ENCODE peak calls at places on chromosomes 4 and X, in seven cellular contexts. One of them, this sample, is unnamed. For H3K4me1, the result is how much of the 10 kb centered on the place peaks cover.

GRCh38 chr4:177235026-177235425 is 74.6 kb upstream of the NEIL3 start:
- DNase-seq in heart left ventricle: no peak
- DNase-seq in neural progenitor cell: no peak
- DNase-seq in HepG2: no peak
- DNase-seq in cardiac muscle cell: no peak
- DNase-seq in left lung: no peak
- DNase-seq in IMR-90: peak
- DNase-seq in this sample: peak

GRCh38 chr4:148514041-148514440 is 71.8 kb upstream of the NR3C2 start:
- DNase-seq in neural progenitor cell: no peak
- DNase-seq in left lung: no peak
- DNase-seq in heart left ventricle: no peak
- DNase-seq in cardiac muscle cell: no peak
- DNase-seq in HepG2: no peak
- DNase-seq in IMR-90: peak
- DNase-seq in this sample: peak

GRCh38 chrX:20361890-20362262 is 95.2 kb upstream of the RPS6KA3 start:
- DNase-seq in heart left ventricle: no peak
- DNase-seq in HepG2: peak
- DNase-seq in left lung: no peak
- DNase-seq in neural progenitor cell: peak
- DNase-seq in IMR-90: peak
- DNase-seq in cardiac muscle cell: peak
- DNase-seq in this sample: peak

GRCh38 chrX:118498755-118499154 is 3.1 kb downstream of the DOCK11 start:
- DNase-seq in IMR-90: no peak
- DNase-seq in cardiac muscle cell: no peak
- DNase-seq in left lung: no peak
- DNase-seq in heart left ventricle: no peak
- DNase-seq in HepG2: no peak
- DNase-seq in neural progenitor cell: no peak
- DNase-seq in this sample: no peak

GRCh38 chrX:16278927-16279326 is 111.6 kb downstream of the MAGEB17 start:
- DNase-seq in neural progenitor cell: peak
- DNase-seq in left lung: no peak
- DNase-seq in IMR-90: no peak
- DNase-seq in heart left ventricle: no peak
- DNase-seq in cardiac muscle cell: no peak
- DNase-seq in HepG2: no peak
- DNase-seq in this sample: no peak

GRCh38 chr4:6194458-6195195 is 5.7 kb downstream of the JAKMIP1 start:
- DNase-seq in cardiac muscle cell: no peak
- DNase-seq in left lung: no peak
- DNase-seq in IMR-90: no peak
- DNase-seq in HepG2: no peak
- DNase-seq in heart left ventricle: no peak
- DNase-seq in neural progenitor cell: no peak
- DNase-seq in this sample: no peak

GRCh38 chrX:99301990-99302389 is 1108.1 kb downstream of the PCDH19 start:
- DNase-seq in left lung: no peak
- DNase-seq in HepG2: peak
- DNase-seq in heart left ventricle: no peak
- DNase-seq in cardiac muscle cell: peak
- DNase-seq in neural progenitor cell: peak
- DNase-seq in IMR-90: no peak
- DNase-seq in this sample: no peak

GRCh38 chrX:51891245-51891644 is 2.2 kb upstream of the MAGED1 start:
- DNase-seq in left lung: no peak
- DNase-seq in neural progenitor cell: no peak
- DNase-seq in cardiac muscle cell: no peak
- DNase-seq in heart left ventricle: no peak
- DNase-seq in HepG2: no peak
- DNase-seq in IMR-90: no peak
- DNase-seq in this sample: no peak

GRCh38 chr4:4613641-4614286 is 71.9 kb upstream of the STX18 start:
- DNase-seq in neural progenitor cell: no peak
- DNase-seq in HepG2: no peak
- DNase-seq in cardiac muscle cell: no peak
- DNase-seq in left lung: no peak
- DNase-seq in IMR-90: peak
- DNase-seq in heart left ventricle: no peak
- DNase-seq in this sample: no peak

GRCh38 chrX:1126738-1127137 is 85.7 kb downstream of the CRLF2 start:
- DNase-seq in neural progenitor cell: no peak
- DNase-seq in IMR-90: no peak
- DNase-seq in heart left ventricle: no peak
- DNase-seq in HepG2: no peak
- DNase-seq in cardiac muscle cell: no peak
- DNase-seq in left lung: no peak
- DNase-seq in this sample: no peak
- H3K27ac ChIP-seq in neural progenitor cell: no peak
- H3K27ac ChIP-seq in IMR-90: no peak
- H3K27ac ChIP-seq in heart left ventricle: no peak
- H3K27ac ChIP-seq in HepG2: no peak
- H3K27ac ChIP-seq in cardiac muscle cell: no peak
- H3K27ac ChIP-seq in left lung: no peak
- H3K27ac ChIP-seq in this sample: no peak

GRCh38 chr4:10096201-10096975 is 20.2 kb downstream of the WDR1 start:
- DNase-seq in heart left ventricle: peak
- DNase-seq in HepG2: no peak
- DNase-seq in left lung: peak
- DNase-seq in neural progenitor cell: no peak
- DNase-seq in cardiac muscle cell: no peak
- DNase-seq in IMR-90: peak
- DNase-seq in this sample: peak
- H3K4me1 ChIP-seq in heart left ventricle: half or more
- H3K4me1 ChIP-seq in HepG2: under half
- H3K4me1 ChIP-seq in left lung: half or more
- H3K4me1 ChIP-seq in neural progenitor cell: under half
- H3K4me1 ChIP-seq in cardiac muscle cell: half or more
- H3K4me1 ChIP-seq in IMR-90: half or more
- H3K4me1 ChIP-seq in this sample: under half

DNA sequence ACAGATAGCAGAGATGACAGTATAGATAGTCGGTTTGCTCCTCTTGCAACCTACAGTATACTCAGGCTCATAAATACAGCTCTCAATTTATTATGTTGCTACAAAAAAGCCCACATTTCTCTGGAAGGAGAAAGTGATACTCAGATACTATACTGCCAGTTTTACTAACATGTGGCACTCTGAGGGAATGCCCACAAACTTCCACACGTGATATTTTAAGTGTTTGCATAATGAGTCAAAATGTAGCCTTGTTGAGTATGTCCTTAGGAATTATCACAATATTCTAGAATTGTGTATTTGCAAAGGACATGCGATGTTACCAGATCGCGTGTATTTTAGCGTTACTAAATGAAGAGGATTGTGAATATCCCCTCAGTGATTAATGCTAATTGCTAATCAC is 929.1 kb downstream of the STIM2 start:
- DNase-seq in cardiac muscle cell: no peak
- DNase-seq in neural progenitor cell: no peak
- DNase-seq in left lung: no peak
- DNase-seq in IMR-90: peak
- DNase-seq in heart left ventricle: no peak
- DNase-seq in HepG2: no peak
- DNase-seq in this sample: no peak
- TF ChIP-seq CTCF in cardiac muscle cell: no peak
- TF ChIP-seq CTCF in neural progenitor cell: no peak
- TF ChIP-seq CTCF in left lung: no peak
- TF ChIP-seq CTCF in IMR-90: no peak
- TF ChIP-seq CTCF in heart left ventricle: no peak
- TF ChIP-seq CTCF in HepG2: no peak
- TF ChIP-seq CTCF in this sample: no peak

DNA sequence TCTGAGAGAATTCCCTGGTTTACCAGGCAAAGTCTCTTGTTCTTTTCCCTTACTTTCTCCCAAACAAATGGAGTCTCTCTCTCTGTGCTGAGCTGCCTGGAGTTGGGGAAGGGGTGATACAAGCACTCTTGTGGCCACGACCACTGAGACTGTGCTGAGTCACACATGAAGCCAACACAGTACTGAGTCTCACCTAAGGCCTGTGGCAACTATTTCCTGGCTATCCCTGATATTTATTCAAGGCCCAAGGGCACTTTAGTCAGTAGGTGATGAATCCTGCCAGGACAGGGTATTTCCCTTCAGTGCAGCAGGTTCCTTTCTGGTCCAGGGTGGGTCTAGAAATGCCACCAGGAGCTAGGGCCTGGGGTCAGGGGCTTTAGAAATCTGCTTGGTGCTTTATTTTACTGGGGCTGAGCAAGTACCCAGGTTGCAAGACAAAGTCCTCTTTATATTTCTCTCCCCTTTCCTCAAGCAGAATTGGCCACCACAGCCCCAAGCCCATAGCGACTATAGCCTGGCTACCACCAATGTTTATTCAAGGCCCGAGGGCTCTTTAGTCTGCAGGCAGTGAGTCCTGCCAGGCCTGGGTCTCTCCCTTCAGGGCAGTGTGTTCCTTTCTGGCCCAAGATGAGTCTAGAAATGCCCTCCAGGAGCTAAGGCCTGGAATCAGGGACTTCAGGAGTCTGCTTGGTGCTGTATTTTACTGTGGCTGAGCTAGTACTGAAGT is 10.5 kb downstream of the ARL13A start:
- DNase-seq in left lung: no peak
- DNase-seq in HepG2: peak
- DNase-seq in IMR-90: peak
- DNase-seq in heart left ventricle: no peak
- DNase-seq in cardiac muscle cell: no peak
- DNase-seq in neural progenitor cell: no peak
- DNase-seq in this sample: no peak
- H3K27ac ChIP-seq in left lung: no peak
- H3K27ac ChIP-seq in HepG2: no peak
- H3K27ac ChIP-seq in IMR-90: no peak
- H3K27ac ChIP-seq in heart left ventricle: no peak
- H3K27ac ChIP-seq in cardiac muscle cell: no peak
- H3K27ac ChIP-seq in neural progenitor cell: no peak
- H3K27ac ChIP-seq in this sample: no peak

GRCh38 chr4:185256444-185256843 is 47.0 kb downstream of the SNX25 start:
- DNase-seq in IMR-90: peak
- DNase-seq in neural progenitor cell: no peak
- DNase-seq in HepG2: no peak
- DNase-seq in cardiac muscle cell: no peak
- DNase-seq in heart left ventricle: no peak
- DNase-seq in left lung: no peak
- DNase-seq in this sample: peak
- H3K4me1 ChIP-seq in IMR-90: under half
- H3K4me1 ChIP-seq in neural progenitor cell: under half
- H3K4me1 ChIP-seq in HepG2: under half
- H3K4me1 ChIP-seq in cardiac muscle cell: under half
- H3K4me1 ChIP-seq in heart left ventricle: under half
- H3K4me1 ChIP-seq in left lung: under half
- H3K4me1 ChIP-seq in this sample: under half

DNA sequence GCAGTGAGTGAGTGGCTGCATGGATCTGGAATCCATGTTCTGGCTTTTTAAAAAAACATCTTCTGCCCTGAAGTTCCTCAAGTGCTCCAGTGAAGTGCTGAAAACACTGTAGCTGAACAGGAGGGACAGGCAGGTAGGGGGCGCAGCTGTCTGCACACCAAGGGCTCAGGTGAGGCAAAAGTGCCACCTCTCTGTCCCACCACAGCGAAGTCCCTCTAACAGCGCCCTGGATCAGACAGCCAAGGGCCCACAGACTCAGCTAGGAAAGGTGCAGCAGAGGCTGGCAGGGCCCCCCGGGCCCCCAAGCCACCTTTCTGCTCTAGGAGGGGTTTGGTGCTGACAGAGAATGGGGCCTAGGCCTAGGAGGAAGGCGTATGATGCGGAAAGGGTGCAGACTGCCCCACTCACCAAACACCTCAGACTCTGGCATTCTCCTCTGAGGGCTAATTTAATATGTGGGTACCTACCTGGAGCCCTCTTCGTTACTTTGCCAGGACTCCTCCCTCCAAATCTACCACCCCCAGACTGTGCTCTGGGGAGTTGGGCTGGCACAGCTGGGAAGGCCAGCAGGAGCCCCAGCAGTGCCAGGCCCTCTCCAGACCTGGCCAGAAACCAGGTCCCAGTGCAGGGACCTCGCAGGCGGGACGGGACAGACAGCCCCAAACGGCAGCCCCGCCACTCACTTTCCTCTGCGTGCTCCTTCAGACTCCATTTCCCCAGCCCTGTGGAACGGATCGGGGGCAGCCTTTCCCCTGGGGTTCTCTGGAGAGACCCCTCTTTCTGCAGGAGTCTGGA is 73.7 kb downstream of the ENPP6 start:
- DNase-seq in IMR-90: no peak
- DNase-seq in left lung: no peak
- DNase-seq in heart left ventricle: no peak
- DNase-seq in HepG2: no peak
- DNase-seq in cardiac muscle cell: peak
- DNase-seq in neural progenitor cell: no peak
- DNase-seq in this sample: no peak
- TF ChIP-seq CTCF in IMR-90: no peak
- TF ChIP-seq CTCF in left lung: no peak
- TF ChIP-seq CTCF in heart left ventricle: no peak
- TF ChIP-seq CTCF in HepG2: peak
- TF ChIP-seq CTCF in cardiac muscle cell: no peak
- TF ChIP-seq CTCF in neural progenitor cell: peak
- TF ChIP-seq CTCF in this sample: no peak

This sample was measured in foreskin keratinocyte.